ENCODE peak calls at places on chromosome 12, in eight cellular contexts. H, K, L, I, Q, E, R and Y are unnamed samples.
A peak's percentile ranks its signal among the peaks of the same experiment; 100 is the strongest.

GRCh38 chr12:108597559-108598471 is at the start of gene TMEM119:
- DNase-seq in H (peak; percentile 45), K (peak; percentile 75), L (no peak), I (peak; percentile 76), Q (peak; percentile 41), E (peak; percentile 43), R (no peak), Y (peak; percentile 65)

GRCh38 chr12:104802198-104802597 is 155.9 kb downstream of the SLC41A2 start:
- DNase-seq in H (no peak), K (no peak), L (no peak), I (no peak), Q (no peak), E (no peak), R (no peak), Y (no peak)

GRCh38 chr12:75438052-75438754 is 42.4 kb upstream of the GLIPR1 start:
- DNase-seq in H (no peak), K (no peak), L (no peak), I (no peak), Q (no peak), E (no peak), R (no peak), Y (no peak)

GRCh38 chr12:26149963-26150362 is 25.1 kb upstream of the BHLHE41 start:
- DNase-seq in H (no peak), K (no peak), L (no peak), I (no peak), Q (no peak), E (no peak), R (no peak), Y (no peak)

GRCh38 chr12:70910666-70911065 is 9.9 kb downstream of the PTPRR start:
- DNase-seq in H (no peak), K (no peak), L (no peak), I (no peak), Q (no peak), E (no peak), R (no peak), Y (no peak)

GRCh38 chr12:124044809-124045321 is 71.8 kb downstream of the ZNF664 start:
- DNase-seq in H (no peak), K (no peak), L (no peak), I (no peak), Q (no peak), E (no peak), R (no peak), Y (no peak)

GRCh38 chr12:5262885-5263284 is 169.0 kb upstream of the NTF3 start:
- DNase-seq in H (no peak), K (no peak), L (no peak), I (no peak), Q (no peak), E (no peak), R (no peak), Y (no peak)

GRCh38 chr12:113106361-113106760 is 29.2 kb downstream of the RASAL1 start:
- DNase-seq in H (no peak), K (no peak), L (no peak), I (no peak), Q (no peak), E (no peak), R (no peak), Y (no peak)

GRCh38 chr12:47773858-47774580 is 981 bp downstream of the SLC48A1 start:
- DNase-seq in H (no peak), K (no peak), L (no peak), I (no peak), Q (no peak), E (no peak), R (no peak), Y (no peak)

GRCh38 chr12:130249376-130249775 is 87.1 kb downstream of the FZD10 start:
- DNase-seq in H (no peak), K (no peak), L (no peak), I (no peak), Q (no peak), E (no peak), R (no peak), Y (no peak)

GRCh38 chr12:4320287-4320858 is 640 bp upstream of the TIGAR start:
- DNase-seq in H (no peak), K (no peak), L (no peak), I (no peak), Q (no peak), E (no peak), R (no peak), Y (no peak)

GRCh38 chr12:98637068-98637467 is 7.5 kb downstream of the IKBIP start:
- DNase-seq in H (no peak), K (no peak), L (no peak), I (no peak), Q (no peak), E (no peak), R (no peak), Y (no peak)

GRCh38 chr12:51011960-51012359 is 14.2 kb downstream of the SLC11A2 start:
- DNase-seq in H (no peak), K (no peak), L (no peak), I (no peak), Q (peak; percentile 27), E (no peak), R (no peak), Y (no peak)

GRCh38 chr12:16573652-16574077 is 32.3 kb downstream of the LMO3 start:
- DNase-seq in H (peak; percentile 76), K (peak; percentile 91), L (no peak), I (peak; percentile 65), Q (peak; percentile 53), E (no peak), R (no peak), Y (no peak)

GRCh38 chr12:14258468-14258947 is 107.0 kb upstream of the ATF7IP start:
- DNase-seq in H (peak; percentile 27), K (no peak), L (no peak), I (no peak), Q (peak; percentile 16), E (no peak), R (no peak), Y (no peak)

GRCh38 chr12:4701383-4701782 is 18.8 kb upstream of the GALNT8 start:
- DNase-seq in H (peak; percentile 60), K (peak; percentile 38), L (no peak), I (no peak), Q (peak; percentile 22), E (no peak), R (no peak), Y (no peak)

GRCh38 chr12:116687888-116688287 is 50.0 kb downstream of the SPRING1 start:
- DNase-seq in H (peak; percentile 33), K (no peak), L (no peak), I (peak; percentile 68), Q (peak; percentile 46), E (no peak), R (no peak), Y (no peak)

GRCh38 chr12:80268924-80269749 is 169.8 kb downstream of the OTOGL start:
- DNase-seq in H (no peak), K (peak; percentile 66), L (peak; percentile 88), I (no peak), Q (no peak), E (peak; percentile 45), R (peak; percentile 88), Y (peak; percentile 20)

GRCh38 chr12:77954156-77954555 is 123.5 kb downstream of the NAV3 start:
- DNase-seq in H (no peak), K (peak; percentile 62), L (no peak), I (no peak), Q (no peak), E (no peak), R (peak; percentile 36), Y (no peak)

GRCh38 chr12:47088021-47088944 is 8.5 kb upstream of the AMIGO2 start:
- DNase-seq in H (peak; percentile 47), K (no peak), L (peak; percentile 56), I (no peak), Q (no peak), E (no peak), R (no peak), Y (no peak)

DNA sequence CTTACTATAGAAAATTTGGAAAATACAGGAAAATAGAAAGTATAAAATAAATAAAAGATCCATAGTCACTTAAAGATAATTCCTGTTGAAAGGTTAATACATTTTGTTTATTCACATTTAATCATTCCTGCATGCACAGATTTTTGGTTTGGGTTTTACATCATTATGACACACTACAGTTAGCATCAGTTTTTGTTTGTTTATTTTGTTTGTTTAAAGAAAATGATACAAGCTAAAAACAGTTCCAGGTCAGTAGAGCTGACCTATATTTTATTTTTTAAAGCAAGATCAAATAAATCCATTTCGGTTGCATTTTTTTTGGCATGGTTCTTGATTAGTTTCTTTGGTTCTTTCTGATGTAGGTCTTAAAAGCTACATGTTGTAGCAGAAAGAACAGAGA is 68.8 kb upstream of the CCDC91 start:
- DNase-seq in H (no peak), K (no peak), L (no peak), I (no peak), Q (no peak), E (no peak), R (no peak), Y (no peak)
- H3K4me3 ChIP-seq in H (no peak overlapping the region), K (no peak overlapping the region), L (no peak overlapping the region), I (no peak overlapping the region), Q (no peak overlapping the region), E (no peak overlapping the region), R (no peak overlapping the region), Y (no peak overlapping the region)

GRCh38 chr12:57270966-57271470 is 20.0 kb upstream of the STAC3 start:
- DNase-seq in H (no peak), K (no peak), L (no peak), I (no peak), Q (no peak), E (no peak), R (no peak), Y (no peak)
- TF ChIP-seq CTCF in H (no peak), K (no peak), L (peak; percentile 21), I (no peak), Q (peak; percentile 23), E (no peak), R (peak; percentile 8), Y (no peak)

DNA sequence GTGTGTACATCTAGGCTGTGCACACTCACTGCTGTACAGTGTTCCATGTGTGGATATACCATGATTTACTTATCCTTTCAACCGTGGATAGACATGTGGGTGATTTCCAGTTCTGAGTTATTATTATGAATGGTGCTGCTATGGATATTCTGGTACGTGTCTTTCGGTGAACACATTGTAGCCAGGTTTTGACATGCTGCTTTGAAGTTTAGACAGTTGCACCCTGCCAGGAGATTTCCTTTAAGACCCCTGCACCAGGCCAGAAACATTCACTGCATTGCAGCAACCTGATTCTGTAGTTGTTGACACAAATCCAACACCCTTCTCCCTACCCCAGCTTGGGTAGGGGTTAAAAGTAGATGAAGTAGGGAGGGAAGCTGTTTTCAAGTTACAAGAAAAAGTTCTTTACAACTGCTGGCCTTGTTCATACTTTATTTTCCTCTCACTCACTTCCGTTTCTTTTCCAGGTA is 11.8 kb upstream of the LTA4H start:
- DNase-seq in H (no peak), K (no peak), L (no peak), I (no peak), Q (no peak), E (no peak), R (no peak), Y (no peak)
- H3K4me3 ChIP-seq in H (no peak overlapping the region), K (no peak overlapping the region), L (no peak overlapping the region), I (no peak overlapping the region), Q (no peak overlapping the region), E (no peak overlapping the region), R (no peak overlapping the region), Y (no peak overlapping the region)

DNA sequence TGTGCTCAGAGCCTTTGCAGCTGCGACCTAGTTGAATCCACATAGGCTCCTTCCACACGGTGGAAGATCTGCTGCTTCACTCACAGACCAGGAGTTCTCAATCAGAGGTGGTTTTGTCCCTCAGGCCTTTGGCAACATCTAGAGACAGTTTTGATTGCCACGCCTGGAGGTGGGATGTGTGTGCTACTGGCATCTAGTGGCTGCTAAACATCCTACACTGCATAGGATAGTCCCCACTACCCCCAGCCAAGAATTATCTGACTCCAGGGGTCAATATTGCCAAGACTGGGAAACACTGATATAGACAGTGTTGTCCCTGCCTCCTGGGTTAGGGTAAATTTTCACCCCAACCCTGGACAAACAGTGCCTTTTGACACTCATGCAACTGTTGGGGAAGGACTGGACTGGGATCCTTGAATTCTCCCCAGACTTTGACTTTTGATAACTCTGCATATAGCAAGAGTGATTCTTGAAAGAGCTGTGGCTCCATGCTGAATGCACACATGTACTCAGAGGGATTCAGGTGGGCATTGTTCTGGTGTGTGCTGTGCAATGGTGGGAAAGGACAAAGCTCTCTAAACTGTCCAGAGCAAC is 39.8 kb downstream of the BAZ2A start:
- DNase-seq in H (no peak), K (peak; percentile 17), L (peak; percentile 23), I (no peak), Q (no peak), E (no peak), R (no peak), Y (no peak)
- TF ChIP-seq CTCF in H (no peak), K (peak; percentile 48), L (peak; percentile 73), I (no peak), Q (no peak), E (peak; percentile 48), R (peak; percentile 58), Y (peak; percentile 49)